ENCODE peak calls at places on chromosomes 12 and 14, in seven cellular contexts. A is thoracic aorta, Y is IMR-90, J is psoas muscle, H is HFF-Myc, M is dorsolateral prefrontal cortex, Q is neural progenitor cell. C is an unnamed sample.

GRCh38 chr12:57881035-57881973 is 34.8 kb upstream of the CTDSP2 start:
- DNase-seq in H (no peak), M (no peak), Y (peak), J (no peak), A (no peak), Q (no peak), C (no peak)

GRCh38 chr12:64624035-64624434 is 13.7 kb downstream of the RASSF3 start:
- DNase-seq in Q (no peak), M (no peak), H (no peak), Y (no peak), J (no peak), A (no peak), C (no peak)

GRCh38 chr14:92314182-92314581 is 8.8 kb upstream of the SLC24A4 start:
- DNase-seq in J (no peak), H (no peak), A (no peak), M (no peak), Q (no peak), Y (no peak), C (no peak)

GRCh38 chr14:50792058-50792477 is 38.9 kb downstream of the NIN start:
- DNase-seq in H (no peak), J (no peak), Q (no peak), M (no peak), Y (no peak), A (no peak), C (no peak)

GRCh38 chr14:104243200-104243599 is 104.8 kb downstream of the KIF26A start:
- DNase-seq in H (no peak), A (no peak), M (no peak), Q (no peak), Y (no peak), J (no peak), C (no peak)

GRCh38 chr12:9632766-9633165 is 25.1 kb upstream of the KLRB1 start:
- DNase-seq in A (no peak), H (no peak), J (no peak), Q (no peak), M (no peak), Y (no peak), C (no peak)

GRCh38 chr12:117439531-117440001 is 78.1 kb upstream of the NOS1 start:
- DNase-seq in M (no peak), J (peak), A (no peak), Y (no peak), Q (peak), H (no peak), C (no peak)

GRCh38 chr14:105118646-105119409 is 49.7 kb downstream of the JAG2 start:
- DNase-seq in Y (no peak), J (no peak), M (no peak), A (no peak), H (no peak), Q (no peak), C (no peak)

GRCh38 chr12:94225924-94226630 is 77.7 kb downstream of the PLXNC1 start:
- DNase-seq in Q (peak), M (no peak), Y (no peak), H (no peak), A (no peak), J (no peak), C (no peak)

GRCh38 chr12:12943589-12944260 is 8.2 kb downstream of the GPRC5D start:
- DNase-seq in Y (peak), J (no peak), M (no peak), A (no peak), H (no peak), Q (no peak), C (no peak)

GRCh38 chr14:23167006-23167847 is 16.2 kb downstream of the SLC7A8 start:
- DNase-seq in H (no peak), J (no peak), A (no peak), M (no peak), Y (no peak), Q (peak), C (peak)

GRCh38 chr12:29425722-29426121 is 44.8 kb upstream of the ERGIC2 start:
- DNase-seq in Y (no peak), M (no peak), J (no peak), Q (no peak), H (no peak), A (no peak), C (no peak)

GRCh38 chr14:105012171-105012985 is 8.5 kb downstream of the CDCA4 start:
- DNase-seq in Q (no peak), M (no peak), Y (no peak), J (no peak), A (no peak), H (no peak), C (no peak)

GRCh38 chr14:81710232-81710845 is 176.7 kb upstream of the SEL1L start:
- DNase-seq in Q (peak), M (no peak), H (no peak), J (no peak), A (no peak), Y (peak), C (peak)
- TF ChIP-seq CTCF in Q (peak), M (peak), H (peak), J (peak), A (peak), Y (peak), C (peak)

GRCh38 chr12:25018146-25018545 is 69.2 kb upstream of the BCAT1 start:
- DNase-seq in M (no peak), J (no peak), Y (no peak), H (no peak), A (no peak), Q (no peak), C (no peak)

GRCh38 chr12:25020621-25021243 is 71.8 kb upstream of the BCAT1 start:
- DNase-seq in Q (no peak), Y (no peak), H (no peak), J (no peak), A (no peak), M (no peak), C (no peak)

GRCh38 chr12:25025260-25025659 is 76.4 kb upstream of the BCAT1 start:
- DNase-seq in J (no peak), Q (peak), H (no peak), M (no peak), A (no peak), Y (no peak), C (no peak)

GRCh38 chr12:25025951-25026490 is 77.1 kb upstream of the BCAT1 start:
- DNase-seq in Y (no peak), H (no peak), Q (no peak), J (no peak), M (no peak), A (no peak), C (no peak)

DNA sequence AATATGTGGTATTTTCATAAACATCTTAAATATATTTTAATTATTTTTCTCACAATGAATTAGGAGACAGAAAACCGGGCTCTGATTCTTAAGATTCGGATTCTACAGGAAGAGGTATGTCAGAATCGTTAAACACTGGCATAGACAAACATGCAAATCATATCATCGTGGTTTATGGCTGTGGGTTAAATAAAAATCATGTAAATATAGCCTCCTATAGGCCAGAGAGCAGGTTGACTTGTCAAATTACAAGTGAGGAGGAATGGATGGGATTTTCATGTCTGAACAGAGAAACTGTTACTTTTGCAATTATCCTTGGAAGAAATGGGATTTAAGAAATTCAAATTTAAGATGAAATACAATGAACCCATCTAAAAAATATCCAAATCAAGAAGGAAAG is 74.9 kb upstream of the BCAT1 start:
- DNase-seq in J (no peak), Y (no peak), Q (no peak), A (no peak), H (no peak), M (no peak), C (no peak)
- H3K4me3 ChIP-seq in J (no peak), Y (no peak), Q (no peak), A (no peak), H (no peak), M (no peak), C (no peak)

GRCh38 chr14:54722791-54723432 is 156.0 kb downstream of the SAMD4A start:
- DNase-seq in J (no peak), M (no peak), H (no peak), Y (peak), A (no peak), Q (peak), C (peak)
- TF ChIP-seq CTCF in J (peak), M (peak), H (peak), Y (peak), A (peak), Q (peak), C (peak)

GRCh38 chr12:129706716-129707115 is 197.1 kb downstream of the TMEM132D start:
- DNase-seq in J (no peak), H (no peak), Q (no peak), A (no peak), M (no peak), Y (no peak), C (no peak)
- H3K4me3 ChIP-seq in J (no peak), H (no peak), Q (no peak), A (no peak), M (no peak), Y (no peak), C (no peak)

GRCh38 chr12:118840399-118840798 is 140.9 kb upstream of the SRRM4 start:
- DNase-seq in Y (no peak), H (no peak), Q (peak), J (no peak), A (no peak), M (no peak), C (no peak)
- TF ChIP-seq CTCF in Y (no peak), H (no peak), Q (peak), J (no peak), A (no peak), M (peak), C (no peak)

DNA sequence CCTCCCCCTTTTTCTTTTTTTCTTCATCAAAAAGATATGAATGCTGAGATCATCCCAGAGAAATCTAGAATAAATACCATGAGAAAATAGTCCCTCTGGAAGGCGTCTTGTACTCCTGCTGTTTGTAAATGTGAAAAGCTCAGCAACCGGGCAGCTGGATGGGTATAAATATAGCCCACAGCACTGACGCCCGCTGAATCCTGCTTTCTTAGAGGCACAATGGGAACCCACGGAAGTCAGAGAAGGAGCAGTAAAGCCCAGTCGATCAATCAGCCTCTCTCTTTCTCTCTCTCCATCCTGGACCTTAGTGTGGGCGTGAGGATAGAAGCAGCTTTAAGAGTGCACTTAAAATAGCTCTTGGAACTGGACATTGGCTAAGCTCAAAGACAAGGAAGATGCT is 144.4 kb downstream of the ETV6 start:
- DNase-seq in Y (peak), M (no peak), J (no peak), A (no peak), Q (peak), H (no peak), C (no peak)
- H3K4me3 ChIP-seq in Y (no peak), M (peak), J (peak), A (peak), Q (no peak), H (no peak), C (no peak)